ENCODE peak calls at places on chromosomes 6 and 20, in four cellular contexts. W, B, H and I are unnamed samples.

GRCh38 chr20:2692036-2692885 is at the start of gene EBF4:
- DNase-seq in W (peak; percentile 29), B (peak; percentile 34), H (no peak), I (no peak)

GRCh38 chr6:167501831-167502385 is 177.0 kb downstream of the TTLL2 start:
- DNase-seq in W (no peak), B (no peak), H (no peak), I (no peak)

GRCh38 chr6:125406771-125407170 is 105.0 kb upstream of the HDDC2 start:
- DNase-seq in W (no peak), B (no peak), H (no peak), I (no peak)

GRCh38 chr20:58712116-58712822 is 19.7 kb downstream of the NPEPL1 start:
- DNase-seq in W (no peak), B (no peak), H (no peak), I (no peak)

GRCh38 chr6:148943451-148943850 is 196.6 kb downstream of the UST start:
- DNase-seq in W (no peak), B (no peak), H (no peak), I (no peak)

GRCh38 chr20:45358282-45359068 is 4.5 kb upstream of the SYS1 start:
- DNase-seq in W (no peak), B (no peak), H (no peak), I (no peak)

GRCh38 chr6:63573899-63574553 is 1.7 kb downstream of the LOC128125822 start:
- DNase-seq in W (peak; percentile 36), B (peak; percentile 20), H (peak; percentile 12), I (peak; percentile 33)

GRCh38 chr6:151294561-151295101 is 54.9 kb downstream of the AKAP12 start:
- DNase-seq in W (no peak), B (no peak), H (no peak), I (no peak)

GRCh38 chr6:134810402-134810801 is 139.5 kb downstream of the ALDH8A1 start:
- DNase-seq in W (no peak), B (no peak), H (no peak), I (no peak)

GRCh38 chr20:57287007-57287810 is 20.8 kb upstream of the BMP7 start:
- DNase-seq in W (no peak), B (no peak), H (no peak), I (no peak)

GRCh38 chr6:130161627-130162404 is 60.9 kb downstream of the SAMD3 start:
- DNase-seq in W (no peak), B (no peak), H (no peak), I (no peak)

GRCh38 chr20:59777321-59777705 is 156.1 kb downstream of the SYCP2 start:
- DNase-seq in W (no peak), B (no peak), H (no peak), I (no peak)

GRCh38 chr20:32390999-32391398 is 32.9 kb downstream of the ASXL1 start:
- DNase-seq in W (no peak), B (no peak), H (no peak), I (no peak)

GRCh38 chr6:12169377-12169776 is 120.8 kb upstream of the EDN1 start:
- DNase-seq in W (no peak), B (no peak), H (no peak), I (no peak)

GRCh38 chr6:26251354-26252081 is 113.5 kb upstream of the BTN3A2 start:
- DNase-seq in W (peak; percentile 47), B (peak; percentile 30), H (peak; percentile 40), I (peak; percentile 98)

GRCh38 chr20:48916699-48917098 is 4.8 kb upstream of the ARFGEF2 start:
- DNase-seq in W (no peak), B (no peak), H (no peak), I (no peak)

GRCh38 chr6:127186889-127187288 is 68.4 kb downstream of the RSPO3 start:
- DNase-seq in W (peak; percentile 40), B (peak; percentile 18), H (peak; percentile 14), I (no peak)

GRCh38 chr20:1955289-1955688 is 38.6 kb downstream of the PDYN start:
- DNase-seq in W (no peak), B (no peak), H (no peak), I (no peak)